ENCODE peak calls at places on chromosomes 6 and 20, in five cellular contexts. A is endothelial cell of umbilical vein; W is ovary; E is substantia nigra; G is CD8-positive, alpha-beta T cell. I is an unnamed sample.

GRCh38 chr6:142026471-142026870 is 106.3 kb upstream of the GJE1 start:
- DNase-seq in A (no peak), W (no peak), E (no peak), G (no peak), I (no peak)

GRCh38 chr6:16045238-16045637 is 83.6 kb upstream of the MYLIP start:
- DNase-seq in A (no peak), W (no peak), E (no peak), G (no peak), I (no peak)

GRCh38 chr6:100453701-100454521 is 10.8 kb downstream of the SIM1 start:
- DNase-seq in A (no peak), W (no peak), E (no peak), G (no peak), I (no peak)

GRCh38 chr6:4603291-4603690 is 172.9 kb upstream of the CDYL start:
- DNase-seq in A (peak), W (no peak), E (no peak), G (no peak), I (no peak)

GRCh38 chr6:3017304-3017703 is 17.6 kb downstream of the NQO2 start:
- DNase-seq in A (no peak), W (no peak), E (no peak), G (no peak), I (no peak)

GRCh38 chr6:47362857-47363461 is 53.3 kb upstream of the TNFRSF21 start:
- DNase-seq in A (no peak), W (no peak), E (no peak), G (no peak), I (no peak)

GRCh38 chr20:31698803-31699718 is 23.6 kb downstream of the BCL2L1 start:
- DNase-seq in A (peak), W (no peak), E (peak), G (no peak), I (no peak)

GRCh38 chr6:143507358-143508145 is 4.0 kb downstream of the FUCA2 start:
- DNase-seq in A (no peak), W (no peak), E (no peak), G (no peak), I (no peak)

GRCh38 chr6:125802943-125803377 is 12.2 kb downstream of the NCOA7 start:
- DNase-seq in A (peak), W (no peak), E (no peak), G (no peak), I (no peak)

GRCh38 chr6:15247750-15248450 is 2.0 kb downstream of the JARID2 start:
- DNase-seq in A (peak), W (peak), E (peak), G (peak), I (no peak)

GRCh38 chr6:13908955-13909381 is 15.8 kb upstream of the RNF182 start:
- DNase-seq in A (peak), W (peak), E (no peak), G (no peak), I (no peak)

GRCh38 chr6:14601490-14601889 is 483.9 kb downstream of the CD83 start:
- DNase-seq in A (no peak), W (no peak), E (no peak), G (no peak), I (no peak)

GRCh38 chr20:37943501-37944455 is 40.9 kb downstream of the VSTM2L start:
- DNase-seq in A (no peak), W (no peak), E (no peak), G (no peak), I (no peak)

GRCh38 chr20:37943033-37943432 is 40.1 kb downstream of the VSTM2L start:
- DNase-seq in A (no peak), W (no peak), E (no peak), G (no peak), I (no peak)

GRCh38 chr20:37941332-37941731 is 38.4 kb downstream of the VSTM2L start:
- DNase-seq in A (peak), W (no peak), E (no peak), G (no peak), I (peak)

GRCh38 chr20:37940161-37940560 is 37.2 kb downstream of the VSTM2L start:
- DNase-seq in A (no peak), W (no peak), E (no peak), G (no peak), I (no peak)

DNA sequence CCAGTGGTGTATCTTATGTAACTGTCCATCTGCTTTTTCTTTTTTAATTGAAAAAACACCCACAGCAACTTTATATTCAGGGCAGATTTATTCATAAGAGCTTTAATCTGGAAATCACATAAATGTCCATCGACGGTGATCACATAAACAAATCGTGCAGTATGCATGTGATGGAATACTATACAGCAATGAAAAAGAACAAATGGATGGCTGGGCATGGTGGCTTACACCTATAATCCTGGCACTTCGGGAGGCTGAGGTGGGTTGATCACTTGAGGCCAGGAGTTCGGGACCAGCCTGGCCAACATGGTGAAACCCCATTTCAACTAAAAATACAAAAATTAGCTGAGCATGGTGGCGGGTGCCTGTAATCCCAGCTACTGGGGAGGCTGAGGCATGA is 39.1 kb downstream of the VSTM2L start:
- DNase-seq in A (no peak), W (no peak), E (no peak), G (no peak), I (no peak)
- H3K27ac ChIP-seq in A (no peak), W (no peak), E (no peak), G (no peak), I (no peak)

GRCh38 chr20:12723811-12724210 is 285.0 kb upstream of the SPTLC3 start:
- DNase-seq in A (no peak), W (no peak), E (no peak), G (no peak), I (no peak)

GRCh38 chr20:12721636-12722035 is 287.1 kb upstream of the SPTLC3 start:
- DNase-seq in A (no peak), W (no peak), E (no peak), G (no peak), I (no peak)

GRCh38 chr20:12722096-12722495 is 286.7 kb upstream of the SPTLC3 start:
- DNase-seq in A (no peak), W (no peak), E (no peak), G (no peak), I (no peak)
- H3K27ac ChIP-seq in A (no peak), W (no peak), E (no peak), G (no peak), I (no peak)

GRCh38 chr6:43089467-43089866 is 13.4 kb downstream of the PTK7 start:
- DNase-seq in A (no peak), W (no peak), E (no peak), G (no peak), I (no peak)
- H3K27ac ChIP-seq in A (no peak), W (peak), E (no peak), G (no peak), I (peak)

GRCh38 chr20:1321654-1321939 is 7.3 kb downstream of the SDCBP2 start:
- DNase-seq in A (no peak), W (no peak), E (no peak), G (no peak), I (no peak)

GRCh38 chr20:1322511-1323245 is 6.3 kb downstream of the SDCBP2 start:
- DNase-seq in A (peak), W (peak), E (no peak), G (no peak), I (no peak)

GRCh38 chr20:1324598-1325172 is 4.3 kb downstream of the SDCBP2 start:
- DNase-seq in A (peak), W (no peak), E (no peak), G (no peak), I (no peak)

GRCh38 chr20:1323830-1324597 is 4.9 kb downstream of the SDCBP2 start:
- DNase-seq in A (peak), W (no peak), E (no peak), G (no peak), I (no peak)

DNA sequence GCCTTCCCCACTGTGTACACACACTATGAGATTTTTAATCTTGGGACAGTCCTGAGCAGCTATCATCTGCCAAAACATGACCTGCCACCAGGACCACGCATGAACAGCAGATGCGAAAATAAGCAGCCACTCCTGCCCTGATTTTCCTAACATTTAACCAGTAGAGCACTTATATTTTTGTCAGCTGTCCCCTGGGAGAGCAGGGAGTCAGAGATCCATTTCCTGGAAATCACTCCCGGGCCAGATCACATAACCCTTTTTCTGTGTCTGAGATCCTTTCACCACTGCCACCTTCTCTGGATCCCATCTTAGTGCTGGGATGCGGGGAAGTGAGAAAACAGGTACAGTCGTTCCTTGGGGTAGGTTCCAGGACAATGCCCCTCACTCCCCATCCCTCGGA is 5.7 kb downstream of the SDCBP2 start:
- DNase-seq in A (no peak), W (peak), E (no peak), G (no peak), I (no peak)
- H3K27ac ChIP-seq in A (peak), W (peak), E (no peak), G (no peak), I (no peak)

GRCh38 chr6:167669870-167670802 is 156.6 kb upstream of the AFDN start:
- DNase-seq in A (no peak), W (no peak), E (no peak), G (no peak), I (no peak)

GRCh38 chr6:167670938-167671338 is 155.8 kb upstream of the AFDN start:
- DNase-seq in A (no peak), W (no peak), E (no peak), G (no peak), I (no peak)

GRCh38 chr6:167673951-167674350 is 152.8 kb upstream of the AFDN start:
- DNase-seq in A (no peak), W (no peak), E (no peak), G (no peak), I (no peak)

GRCh38 chr6:167672738-167673137 is 154.0 kb upstream of the AFDN start:
- DNase-seq in A (no peak), W (no peak), E (no peak), G (no peak), I (no peak)

GRCh38 chr6:167671977-167672687 is 154.6 kb upstream of the AFDN start:
- DNase-seq in A (no peak), W (no peak), E (no peak), G (no peak), I (no peak)
- H3K27ac ChIP-seq in A (no peak), W (no peak), E (no peak), G (no peak), I (no peak)

GRCh38 chr6:11232177-11232967 is at the start of gene NEDD9:
- DNase-seq in A (peak), W (peak), E (peak), G (peak), I (peak)
- H3K27ac ChIP-seq in A (peak), W (peak), E (peak), G (peak), I (no peak)

DNA sequence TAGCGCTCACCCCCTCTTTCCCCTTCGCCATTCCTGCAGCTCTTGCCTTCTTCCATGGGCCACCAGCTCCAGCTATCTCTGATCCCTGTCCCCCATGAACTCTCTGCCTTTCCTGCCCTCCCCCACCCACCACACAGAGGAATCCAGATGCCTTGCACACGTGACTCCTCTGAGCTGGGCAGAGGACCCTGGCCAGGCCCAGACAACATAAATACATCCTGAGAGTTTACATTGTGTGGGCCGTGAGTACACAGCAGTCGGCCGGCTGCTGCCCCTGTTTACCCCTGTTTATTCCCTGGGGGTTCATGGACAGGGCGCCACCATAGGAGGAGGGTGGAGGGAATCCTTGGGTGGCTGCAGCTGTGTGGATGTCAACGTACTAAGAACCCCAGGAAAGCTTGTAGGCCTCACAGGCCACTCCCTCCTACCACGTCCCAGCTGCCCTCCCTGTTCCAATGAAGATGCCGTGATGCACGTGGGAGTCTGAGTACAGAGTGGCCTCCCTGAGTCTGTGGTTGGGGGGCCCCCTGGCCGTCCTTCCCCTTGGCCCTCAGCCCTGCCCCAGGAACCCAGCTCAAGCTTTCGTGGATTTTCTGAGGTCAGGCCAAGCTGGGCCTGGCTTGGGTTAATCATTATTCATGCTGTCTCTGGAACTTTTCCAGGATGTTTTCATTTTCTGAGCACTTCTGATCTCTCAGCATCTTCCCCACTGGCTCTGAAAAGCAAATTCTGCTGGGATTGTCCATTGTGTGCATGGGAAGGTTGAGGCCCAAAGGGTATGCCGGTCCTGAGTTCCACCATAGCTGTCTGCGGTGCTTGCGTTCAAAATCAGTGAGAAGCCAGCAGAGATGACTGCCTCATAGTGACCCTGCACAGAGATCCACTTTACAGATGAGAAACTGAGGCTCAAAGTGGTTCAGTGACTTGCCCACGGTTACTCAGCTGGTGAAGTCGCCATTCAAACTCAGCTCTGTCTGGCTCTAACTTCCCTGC is 136.3 kb downstream of the MRPL14 start:
- DNase-seq in A (no peak), W (peak), E (no peak), G (no peak), I (no peak)
- H3K27ac ChIP-seq in A (no peak), W (no peak), E (no peak), G (no peak), I (no peak)

GRCh38 chr20:4109587-4109986 is 94.2 kb upstream of the RNF24 start:
- DNase-seq in A (no peak), W (no peak), E (no peak), G (no peak), I (no peak)

GRCh38 chr20:4109307-4109564 is 93.9 kb upstream of the RNF24 start:
- DNase-seq in A (no peak), W (no peak), E (no peak), G (no peak), I (no peak)

GRCh38 chr20:4110885-4111284 is 95.5 kb upstream of the RNF24 start:
- DNase-seq in A (no peak), W (no peak), E (no peak), G (no peak), I (no peak)

GRCh38 chr20:4111440-4112411 is 96.4 kb upstream of the RNF24 start:
- DNase-seq in A (no peak), W (no peak), E (no peak), G (no peak), I (no peak)

DNA sequence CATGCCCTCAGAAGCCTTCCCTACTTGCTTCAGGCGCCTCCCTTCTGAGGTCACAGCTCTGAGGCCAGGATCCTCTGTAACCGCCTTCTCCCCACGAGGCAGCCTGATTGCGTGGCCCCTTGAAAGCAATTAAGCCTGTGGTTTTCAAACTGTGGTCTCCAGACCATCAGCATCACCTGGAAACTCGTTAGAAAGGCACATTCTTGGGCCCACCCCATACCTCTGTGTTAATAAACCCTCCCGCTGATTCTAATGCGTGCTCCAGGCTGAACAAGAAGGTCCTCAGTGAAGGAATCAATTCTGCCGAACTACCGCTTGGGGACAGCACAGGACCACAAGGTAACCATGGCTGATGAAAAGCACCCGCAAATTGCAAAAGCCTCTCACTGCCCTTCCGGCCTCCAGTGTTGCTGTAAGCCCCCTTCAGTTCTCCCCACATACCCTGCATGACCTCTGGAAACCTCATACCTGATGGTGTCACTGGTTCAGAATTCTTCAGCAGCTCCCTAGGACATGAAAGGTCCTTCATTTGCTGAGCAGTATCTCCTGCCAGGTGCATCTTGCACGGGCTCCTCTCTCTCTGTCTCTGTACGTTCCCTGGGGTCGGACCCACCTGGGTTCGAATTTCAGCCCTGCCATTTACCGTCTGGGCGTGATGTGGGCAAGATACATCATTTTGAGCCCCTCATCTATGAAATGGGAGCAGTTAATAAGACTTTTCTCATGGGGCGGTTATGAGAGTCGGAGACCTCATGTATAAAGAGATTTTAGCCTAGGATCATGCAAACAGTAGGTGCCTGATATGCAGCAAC is 93.3 kb upstream of the RNF24 start:
- DNase-seq in A (peak), W (peak), E (no peak), G (peak), I (peak)
- H3K27ac ChIP-seq in A (no peak), W (no peak), E (no peak), G (no peak), I (no peak)

I was measured in iPS DF 6.9.